ENCODE peak calls at places on chromosomes 12 and 14, in four cellular contexts. F, A, X and Z are unnamed samples.

GRCh38 chr12:118137148-118137678 is 1.3 kb downstream of the PEBP1 start:
- DNase-seq in F (no peak), A (no peak), X (no peak), Z (no peak)

GRCh38 chr14:93032301-93032929 is 83.3 kb downstream of the ITPK1 start:
- DNase-seq in F (no peak), A (no peak), X (no peak), Z (no peak)

GRCh38 chr14:105489607-105490317 is 1.3 kb upstream of the TEDC1 start:
- DNase-seq in F (peak), A (peak), X (no peak), Z (peak)

GRCh38 chr12:8697476-8698131 is at the start of gene RIMKLB:
- DNase-seq in F (peak), A (peak), X (peak), Z (no peak)

GRCh38 chr12:6641131-6641530 is 5.4 kb upstream of the LPAR5 start:
- DNase-seq in F (no peak), A (no peak), X (no peak), Z (no peak)

GRCh38 chr12:90801776-90802175 is 153.2 kb downstream of the CCER1 start:
- DNase-seq in F (no peak), A (no peak), X (no peak), Z (no peak)

GRCh38 chr14:56854325-56854724 is 44.0 kb upstream of the OTX2 start:
- DNase-seq in F (no peak), A (no peak), X (no peak), Z (no peak)

GRCh38 chr12:108446766-108447165 is 68.3 kb upstream of the FICD start:
- DNase-seq in F (no peak), A (no peak), X (no peak), Z (peak)

GRCh38 chr14:102717211-102717610 is 60.0 kb upstream of the TRAF3 start:
- DNase-seq in F (no peak), A (no peak), X (no peak), Z (no peak)

GRCh38 chr12:12007001-12007712 is 63.6 kb upstream of the BCL2L14 start:
- DNase-seq in F (no peak), A (no peak), X (no peak), Z (no peak)